ENCODE peak calls at places on chromosomes 6 and 20, in nine cellular contexts. A, T, N, E, R, J, X, G and S are unnamed samples.

GRCh38 chr6:144340541-144341371 is 55.6 kb downstream of the UTRN start:
- DNase-seq in R (no peak), G (no peak), X (no peak), E (no peak), T (no peak), J (no peak), N (no peak), A (no peak), S (no peak)

GRCh38 chr20:50478162-50479036 is 31.8 kb upstream of the PTPN1 start:
- DNase-seq in X (no peak), T (peak; percentile 38), E (peak; percentile 65), G (peak; percentile 73), J (peak; percentile 41), A (peak; percentile 43), R (peak; percentile 46), N (no peak), S (peak; percentile 76)

GRCh38 chr6:41655706-41656668 is 17.7 kb downstream of the MDFI start:
- DNase-seq in R (no peak), T (no peak), N (no peak), X (no peak), E (no peak), G (no peak), A (no peak), J (no peak), S (no peak)

GRCh38 chr6:5084192-5084786 is 852 bp upstream of the PPP1R3G start:
- DNase-seq in A (no peak), G (peak; percentile 74), T (peak; percentile 57), R (peak; percentile 24), X (no peak), E (no peak), N (no peak), J (no peak), S (peak; percentile 65)

GRCh38 chr6:156174026-156174880 is 602.9 kb upstream of the ARID1B start:
- DNase-seq in N (no peak), X (no peak), J (no peak), G (no peak), R (no peak), T (no peak), A (no peak), E (no peak), S (no peak)

GRCh38 chr20:33910056-33910455 is 83.7 kb upstream of the RALY start:
- DNase-seq in J (no peak), X (peak; percentile 38), E (no peak), G (no peak), T (no peak), N (no peak), A (no peak), R (no peak), S (no peak)

GRCh38 chr20:46872315-46873211 is 22.1 kb upstream of the EYA2 start:
- DNase-seq in T (peak; percentile 38), E (no peak), R (no peak), J (no peak), N (no peak), X (no peak), A (no peak), G (peak; percentile 59), S (peak; percentile 68)

GRCh38 chr20:46545077-46545826 is 5.2 kb downstream of the OCSTAMP start:
- DNase-seq in R (no peak), G (no peak), T (no peak), E (no peak), A (no peak), J (peak; percentile 45), X (no peak), N (no peak), S (no peak)

GRCh38 chr6:39215640-39216158 is 13.6 kb downstream of the KCNK5 start:
- DNase-seq in J (no peak), E (no peak), A (no peak), N (no peak), G (no peak), X (peak; percentile 53), T (no peak), R (no peak), S (no peak)

GRCh38 chr6:24996145-24996836 is 60.5 kb upstream of the RIPOR2 start:
- DNase-seq in E (no peak), G (no peak), J (no peak), R (no peak), X (no peak), N (no peak), T (no peak), A (no peak), S (no peak)

GRCh38 chr6:51514396-51515051 is 572.9 kb downstream of the PKHD1 start:
- DNase-seq in R (no peak), T (no peak), A (no peak), E (no peak), N (no peak), J (no peak), X (no peak), G (peak; percentile 5), S (no peak)

GRCh38 chr6:139029470-139030210 is 1.1 kb downstream of the ABRACL start:
- DNase-seq in T (peak; percentile 41), J (no peak), R (peak; percentile 56), X (peak; percentile 42), E (no peak), N (no peak), G (peak; percentile 80), A (no peak), S (peak; percentile 78)

GRCh38 chr20:10225439-10226080 is 6.9 kb downstream of the SNAP25 start:
- DNase-seq in R (no peak), T (no peak), J (no peak), A (no peak), X (no peak), E (no peak), G (no peak), N (no peak), S (no peak)

GRCh38 chr20:33653900-33654596 is 8.1 kb upstream of the C20orf144 start:
- DNase-seq in R (peak; percentile 48), X (peak; percentile 93), N (no peak), A (no peak), J (no peak), T (no peak), E (no peak), G (no peak), S (no peak)

GRCh38 chr6:6593876-6594275 is 5.4 kb downstream of the LY86 start:
- DNase-seq in N (no peak), E (no peak), T (no peak), G (no peak), X (no peak), A (no peak), R (no peak), J (no peak), S (no peak)

GRCh38 chr6:160973856-160974255 is 17.7 kb upstream of the MAP3K4 start:
- DNase-seq in J (no peak), A (no peak), X (no peak), R (peak; percentile 23), E (no peak), N (no peak), T (no peak), G (peak; percentile 47), S (peak; percentile 52)